ENCODE peak calls at places on chromosomes 11 and 22, in four cellular contexts. One of them, this sample, is unnamed.

GRCh38 chr11:66360406-66361073 is 11.0 kb downstream of the SLC29A2 start:
- DNase-seq in NCI-H524: no peak
- DNase-seq in ovary: peak
- DNase-seq in NCI-H1092: no peak
- DNase-seq in this sample: no peak

GRCh38 chr22:38069372-38070249 is 12.4 kb downstream of the PICK1 start:
- DNase-seq in NCI-H524: peak
- DNase-seq in ovary: no peak
- DNase-seq in NCI-H1092: no peak
- DNase-seq in this sample: peak

GRCh38 chr22:30877662-30878515 is 90.7 kb downstream of the MORC2 start:
- DNase-seq in ovary: no peak
- DNase-seq in NCI-H524: no peak
- DNase-seq in NCI-H1092: peak
- DNase-seq in this sample: no peak

GRCh38 chr11:47192111-47192510 is 5.9 kb upstream of the PACSIN3 start:
- DNase-seq in NCI-H1092: no peak
- DNase-seq in ovary: no peak
- DNase-seq in NCI-H524: no peak
- DNase-seq in this sample: no peak

GRCh38 chr11:117860139-117860538 is 16.3 kb downstream of the FXYD6 start:
- DNase-seq in NCI-H524: no peak
- DNase-seq in NCI-H1092: no peak
- DNase-seq in ovary: no peak
- DNase-seq in this sample: no peak

GRCh38 chr22:22025320-22026156 is 43.0 kb upstream of the TOP3B start:
- DNase-seq in NCI-H524: no peak
- DNase-seq in NCI-H1092: no peak
- DNase-seq in ovary: no peak
- DNase-seq in this sample: no peak

GRCh38 chr11:92775277-92775676 is 194.2 kb upstream of the MTNR1B start:
- DNase-seq in NCI-H1092: no peak
- DNase-seq in NCI-H524: no peak
- DNase-seq in ovary: no peak
- DNase-seq in this sample: no peak

GRCh38 chr11:42923651-42924050 is 388.1 kb upstream of the API5 start:
- DNase-seq in NCI-H1092: no peak
- DNase-seq in NCI-H524: no peak
- DNase-seq in ovary: no peak
- DNase-seq in this sample: no peak

GRCh38 chr22:38712496-38713207 is 6.9 kb downstream of the GTPBP1 start:
- DNase-seq in NCI-H524: no peak
- DNase-seq in ovary: no peak
- DNase-seq in NCI-H1092: no peak
- DNase-seq in this sample: no peak

GRCh38 chr11:2652857-2653643 is 46.7 kb downstream of the KCNQ1OT1 start:
- DNase-seq in NCI-H524: no peak
- DNase-seq in ovary: peak
- DNase-seq in NCI-H1092: no peak
- DNase-seq in this sample: no peak

GRCh38 chr22:48528221-48528915 is 1299.3 kb downstream of the BRD1 start:
- DNase-seq in ovary: no peak
- DNase-seq in NCI-H1092: no peak
- DNase-seq in NCI-H524: no peak
- DNase-seq in this sample: no peak

GRCh38 chr11:110979696-110980095 is 265.8 kb upstream of the POU2AF2 start:
- DNase-seq in NCI-H524: no peak
- DNase-seq in ovary: no peak
- DNase-seq in NCI-H1092: no peak
- DNase-seq in this sample: no peak

GRCh38 chr11:134592391-134592990 is 180.4 kb upstream of the B3GAT1 start:
- DNase-seq in NCI-H1092: no peak
- DNase-seq in ovary: no peak
- DNase-seq in NCI-H524: peak
- DNase-seq in this sample: no peak

GRCh38 chr11:118152552-118153471 is at the start of gene SCN4B:
- DNase-seq in NCI-H524: no peak
- DNase-seq in ovary: peak
- DNase-seq in NCI-H1092: no peak
- DNase-seq in this sample: peak